ENCODE peak calls at places on chromosomes 4 and X, in six cellular contexts. A, L, T, F, O and Z are unnamed samples.

GRCh38 chr4:90641856-90642599 is 514.8 kb downstream of the CCSER1 start:
- DNase-seq in L (no peak), F (no peak), O (no peak), T (no peak), A (no peak), Z (no peak)

GRCh38 chrX:20333672-20334071 is 67.0 kb upstream of the RPS6KA3 start:
- DNase-seq in T (no peak), L (no peak), O (no peak), A (no peak), F (no peak), Z (no peak)

GRCh38 chr4:54076673-54077072 is 12.3 kb upstream of the CHIC2 start:
- DNase-seq in T (no peak), A (peak; percentile 38), L (no peak), F (no peak), O (no peak), Z (no peak)

GRCh38 chr4:37603070-37603468 is 83.1 kb downstream of the RELL1 start:
- DNase-seq in L (peak; percentile 95), T (peak; percentile 87), F (peak; percentile 69), O (peak; percentile 93), A (peak; percentile 77), Z (peak; percentile 82)

GRCh38 chrX:39595977-39596376 is 501.8 kb downstream of the BCOR start:
- DNase-seq in O (no peak), T (no peak), F (no peak), L (no peak), A (no peak), Z (no peak)

GRCh38 chrX:37347420-37347819 is 1.7 kb upstream of the PRRG1 start:
- DNase-seq in F (no peak), O (peak; percentile 4), T (no peak), L (no peak), A (no peak), Z (no peak)

GRCh38 chr4:93018243-93018642 is 714.5 kb downstream of the GRID2 start:
- DNase-seq in L (no peak), F (no peak), T (no peak), O (no peak), A (no peak), Z (no peak)

GRCh38 chrX:18617351-18617750 is 54.6 kb downstream of the RS1 start:
- DNase-seq in A (peak; percentile 28), O (no peak), T (no peak), F (no peak), L (no peak), Z (no peak)

GRCh38 chrX:10579753-10580060 is 40.7 kb downstream of the MID1 start:
- DNase-seq in T (no peak), L (no peak), F (no peak), O (no peak), A (peak; percentile 84), Z (no peak)

GRCh38 chrX:100685284-100685996 is 41.4 kb downstream of the SRPX2 start:
- DNase-seq in O (peak; percentile 86), T (peak; percentile 77), L (peak; percentile 88), F (peak; percentile 37), A (peak; percentile 84), Z (no peak)

GRCh38 chrX:78573630-78574029 is 85.5 kb downstream of the RTL3 start:
- DNase-seq in L (no peak), O (no peak), A (no peak), F (no peak), T (no peak), Z (no peak)

GRCh38 chrX:103539695-103540094 is 20.4 kb upstream of the RAB40A start:
- DNase-seq in F (no peak), O (no peak), A (no peak), L (no peak), T (no peak), Z (no peak)

GRCh38 chrX:5586726-5587125 is 641.9 kb downstream of the NLGN4X start:
- DNase-seq in F (no peak), L (no peak), A (no peak), T (no peak), O (no peak), Z (no peak)

GRCh38 chrX:19245711-19246269 is 97.9 kb upstream of the PDHA1 start:
- DNase-seq in O (no peak), T (no peak), A (no peak), F (no peak), L (no peak), Z (no peak)

GRCh38 chrX:72409993-72410392 is 104.3 kb upstream of the CITED1 start:
- DNase-seq in A (peak; percentile 36), F (no peak), L (no peak), O (no peak), T (no peak), Z (no peak)

GRCh38 chr4:184453402-184454160 is 20.8 kb downstream of the IRF2 start:
- DNase-seq in L (peak; percentile 60), A (peak; percentile 80), O (peak; percentile 19), T (peak; percentile 49), F (peak; percentile 16), Z (no peak)

GRCh38 chr4:110394871-110395270 is 81.1 kb upstream of the ENPEP start:
- DNase-seq in T (no peak), F (no peak), L (no peak), A (no peak), O (no peak), Z (no peak)

GRCh38 chr4:145887241-145887964 is 51.2 kb downstream of the ZNF827 start:
- DNase-seq in O (no peak), A (peak; percentile 45), T (no peak), F (no peak), L (peak; percentile 64), Z (no peak)

GRCh38 chr4:26015133-26015651 is 101.2 kb downstream of the SMIM20 start:
- DNase-seq in O (peak; percentile 60), L (peak; percentile 45), A (no peak), F (no peak), T (peak; percentile 61), Z (peak; percentile 82)

GRCh38 chr4:2335729-2336101 is 73.8 kb upstream of the MXD4 start:
- DNase-seq in T (no peak), O (no peak), L (no peak), F (no peak), A (no peak), Z (no peak)

GRCh38 chrX:40504801-40505605 is 75.8 kb upstream of the ATP6AP2 start:
- DNase-seq in F (no peak), L (peak; percentile 66), T (no peak), O (no peak), A (no peak), Z (no peak)

GRCh38 chr4:156672924-156673323 is 298.7 kb downstream of the PDGFC start:
- DNase-seq in O (no peak), A (no peak), L (peak; percentile 43), T (no peak), F (no peak), Z (no peak)

GRCh38 chr4:175661437-175661836 is 150.6 kb downstream of the GPM6A start:
- DNase-seq in F (no peak), O (no peak), T (no peak), A (no peak), L (no peak), Z (no peak)

GRCh38 chrX:119218198-119218597 is 17.9 kb upstream of the PGRMC1 start:
- DNase-seq in A (peak; percentile 4), L (no peak), O (no peak), T (no peak), F (no peak), Z (no peak)
- TF ChIP-seq CTCF in A (no peak), L (peak; percentile 62), O (no peak), T (no peak), F (no peak), Z (peak; percentile 31)

GRCh38 chrX:154357205-154357604 is 17.2 kb downstream of the FLNA start:
- DNase-seq in F (no peak), L (no peak), A (no peak), T (no peak), O (no peak), Z (no peak)
- H3K4me1 ChIP-seq in F (peaks cover 84% of the 10 kb centered on the region), L (no peaks in the 10 kb centered on the region), A (no peaks in the 10 kb centered on the region), T (no peaks in the 10 kb centered on the region), O (no peaks in the 10 kb centered on the region), Z (no peaks in the 10 kb centered on the region)

GRCh38 chr4:73894021-73894420 is 24.8 kb downstream of the CXCL1 start:
- DNase-seq in L (no peak), O (no peak), A (no peak), T (no peak), F (no peak), Z (no peak)
- H3K27ac ChIP-seq in L (no peak overlapping the region), O (no peak overlapping the region), A (no peak overlapping the region), T (no peak overlapping the region), F (no peak overlapping the region), Z (no peak overlapping the region)

GRCh38 chr4:101285985-101286384 is 61.3 kb downstream of the PPP3CA start:
- DNase-seq in A (no peak), O (no peak), L (no peak), T (no peak), F (no peak), Z (no peak)
- TF ChIP-seq CTCF in A (no peak), O (no peak), L (no peak), T (no peak), F (no peak), Z (no peak)

DNA sequence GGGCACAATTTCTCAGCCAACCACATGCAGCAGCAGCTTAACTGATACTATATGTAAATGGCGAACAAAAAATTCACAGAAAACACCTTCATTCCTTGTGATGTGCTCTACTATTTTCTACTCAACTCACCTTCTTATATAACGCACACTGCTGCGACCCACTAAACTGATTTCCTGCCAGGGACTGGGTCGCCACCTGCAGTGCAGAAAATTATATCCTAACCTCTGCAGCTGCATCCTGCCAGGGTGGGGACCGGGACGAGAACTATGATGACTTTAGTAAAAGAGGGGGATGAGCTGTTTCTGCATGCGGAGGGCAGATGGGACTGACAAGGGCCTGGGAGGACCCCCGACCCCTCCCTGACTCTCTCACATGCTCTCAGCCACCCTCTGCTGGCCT is 27.4 kb downstream of the ABLIM2 start:
- DNase-seq in L (no peak), F (no peak), A (no peak), O (no peak), T (no peak), Z (peak; percentile 43)
- H3K4me1 ChIP-seq in L (no peaks in the 10 kb centered on the region), F (no peaks in the 10 kb centered on the region), A (no peaks in the 10 kb centered on the region), O (no peaks in the 10 kb centered on the region), T (no peaks in the 10 kb centered on the region), Z (peaks cover 20% of the 10 kb centered on the region)

GRCh38 chrX:13734278-13735172 is at the start of the genes OFD1 and TRAPPC2:
- DNase-seq in L (peak; percentile 95), F (peak; percentile 80), O (peak; percentile 81), T (peak; percentile 95), A (peak; percentile 91), Z (peak; percentile 89)

GRCh38 chrX:13732246-13733067 is 2.0 kb downstream of the TRAPPC2 start:
- DNase-seq in T (no peak), L (no peak), A (no peak), F (no peak), O (no peak), Z (no peak)

DNA sequence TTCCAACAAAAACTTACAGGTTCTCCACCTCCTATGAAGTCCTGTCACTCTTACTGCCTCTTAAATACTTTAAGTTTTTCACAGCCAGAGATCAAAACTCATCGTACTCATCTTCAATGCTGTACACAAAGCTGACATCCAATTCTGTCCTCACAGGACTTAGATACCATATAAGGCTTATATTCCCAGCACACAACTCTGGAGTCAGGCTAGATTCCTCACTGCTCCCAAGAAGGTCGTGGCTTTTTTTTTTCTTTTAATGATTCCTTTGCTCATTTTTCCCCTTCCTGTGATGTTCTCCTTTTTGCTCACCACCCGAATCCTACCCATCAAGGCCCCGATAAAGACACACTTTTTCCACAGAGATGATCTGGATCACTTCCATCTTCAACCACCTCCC is 914 bp downstream of the TRAPPC2 start:
- DNase-seq in L (no peak), O (no peak), F (no peak), A (no peak), T (no peak), Z (no peak)
- H3K27ac ChIP-seq in L (no peak overlapping the region), O (peak overlapping the region; percentile 86), F (peak overlapping the region; percentile 93), A (no peak overlapping the region), T (peak overlapping the region; percentile 90), Z (peak overlapping the region; percentile 86)